ENCODE peak calls at places on chromosomes 5 and 9, in ten cellular contexts. K, W, Y, G, M, V, Z, J, B and N are unnamed samples.

GRCh38 chr5:142432961-142433360 is 108.1 kb upstream of the SPRY4 start:
- DNase-seq in B (peak), K (no peak), M (peak), G (no peak), W (peak), J (no peak), Y (no peak), V (no peak), Z (no peak), N (peak)

GRCh38 chr5:117077142-117077541 is 502.5 kb upstream of the SEMA6A start:
- DNase-seq in G (no peak), K (no peak), Y (no peak), B (no peak), V (no peak), M (no peak), W (no peak), Z (no peak), J (no peak), N (no peak)

GRCh38 chr9:37582548-37583157 is 6.5 kb upstream of the FBXO10 start:
- DNase-seq in W (peak), J (no peak), M (no peak), Y (no peak), V (peak), G (no peak), Z (peak), B (no peak), K (no peak), N (no peak)

GRCh38 chr5:179766021-179766725 is 27.6 kb upstream of the LTC4S start:
- DNase-seq in Y (no peak), B (no peak), W (no peak), G (no peak), Z (no peak), V (peak), M (no peak), K (peak), J (no peak), N (no peak)

GRCh38 chr9:95311956-95312355 is 5.6 kb downstream of the FANCC start:
- DNase-seq in M (no peak), V (no peak), K (no peak), B (no peak), Y (no peak), G (no peak), J (no peak), Z (no peak), W (no peak), N (no peak)

GRCh38 chr9:106893088-106893487 is 30.1 kb downstream of the ZNF462 start:
- DNase-seq in Y (no peak), J (no peak), K (no peak), Z (no peak), B (no peak), M (no peak), W (no peak), G (no peak), V (peak), N (no peak)

GRCh38 chr9:130698514-130698913 is 4.9 kb downstream of the EXOSC2 start:
- DNase-seq in M (no peak), V (peak), K (no peak), G (no peak), B (no peak), J (no peak), W (no peak), Z (no peak), Y (no peak), N (no peak)

GRCh38 chr9:130078547-130078946 is 24.8 kb downstream of the GPR107 start:
- DNase-seq in J (no peak), V (no peak), Z (no peak), Y (no peak), G (no peak), B (no peak), K (no peak), M (no peak), W (no peak), N (no peak)

GRCh38 chr5:171623551-171624097 is 162.0 kb upstream of the SMIM23 start:
- DNase-seq in M (no peak), Y (no peak), W (no peak), Z (no peak), G (no peak), V (no peak), B (no peak), J (no peak), K (no peak), N (no peak)

GRCh38 chr9:70404261-70404660 is 10.2 kb downstream of the KLF9 start:
- DNase-seq in Y (no peak), J (no peak), Z (no peak), W (no peak), B (no peak), G (no peak), V (no peak), M (no peak), K (no peak), N (no peak)

GRCh38 chr5:89179761-89180160 is 296.8 kb upstream of the MEF2C start:
- DNase-seq in J (no peak), G (no peak), Z (no peak), B (no peak), K (no peak), V (no peak), Y (no peak), W (no peak), M (no peak), N (no peak)

GRCh38 chr5:37184748-37185364 is 64.3 kb downstream of the CPLANE1 start:
- DNase-seq in M (no peak), Y (no peak), V (no peak), K (no peak), Z (no peak), W (no peak), B (no peak), J (no peak), G (no peak), N (no peak)

GRCh38 chr5:34625246-34625645 is 30.9 kb upstream of the RAI14 start:
- DNase-seq in W (no peak), Y (no peak), G (no peak), Z (no peak), B (no peak), V (peak), K (no peak), J (no peak), M (no peak), N (no peak)

GRCh38 chr9:118962426-118962825 is 406.8 kb downstream of the BRINP1 start:
- DNase-seq in W (no peak), Y (no peak), K (no peak), V (peak), J (no peak), G (no peak), M (no peak), B (no peak), Z (no peak), N (no peak)

GRCh38 chr5:77630246-77631165 is 8.0 kb downstream of the OTP start:
- DNase-seq in M (peak), G (no peak), K (peak), B (peak), V (peak), W (peak), J (peak), Y (no peak), Z (no peak), N (peak)

GRCh38 chr5:177458912-177459350 is 12.3 kb downstream of the PRR7 start:
- DNase-seq in K (peak), Z (peak), W (no peak), V (peak), J (peak), Y (no peak), M (no peak), B (no peak), G (no peak), N (no peak)

GRCh38 chr5:109691248-109691574 is 1.5 kb downstream of the MAN2A1 start:
- DNase-seq in W (no peak), M (no peak), G (no peak), Y (no peak), B (peak), K (no peak), V (no peak), Z (no peak), J (no peak), N (no peak)

GRCh38 chr5:76082790-76083554 is at the start of gene SV2C:
- DNase-seq in V (peak), Z (no peak), W (peak), J (peak), Y (no peak), M (peak), B (peak), G (no peak), K (peak), N (peak)

GRCh38 chr9:93905473-93906133 is 49.6 kb downstream of the BARX1 start:
- DNase-seq in B (no peak), M (no peak), Z (no peak), K (no peak), J (peak), V (no peak), G (no peak), Y (no peak), W (no peak), N (peak)

GRCh38 chr5:147887026-147887627 is 8.6 kb downstream of the SCGB3A2 start:
- DNase-seq in B (no peak), K (no peak), M (no peak), W (peak), G (no peak), Z (peak), V (peak), Y (no peak), J (no peak), N (no peak)

GRCh38 chr5:139394123-139394653 is 716 bp downstream of the PROB1 start:
- DNase-seq in J (peak), Z (no peak), W (peak), K (peak), Y (peak), G (peak), M (peak), V (peak), B (no peak), N (no peak)

GRCh38 chr5:72633649-72634048 is 126.4 kb upstream of the ZNF366 start:
- DNase-seq in J (no peak), Z (no peak), V (peak), B (no peak), W (no peak), M (no peak), Y (no peak), G (no peak), K (no peak), N (no peak)

GRCh38 chr5:114716955-114717354 is 355.1 kb downstream of the KCNN2 start:
- DNase-seq in G (no peak), J (no peak), V (no peak), W (no peak), B (no peak), M (no peak), Y (no peak), K (no peak), Z (no peak), N (no peak)

GRCh38 chr9:87525546-87526303 is 28.1 kb downstream of the DAPK1 start:
- DNase-seq in G (peak), V (no peak), Y (no peak), M (no peak), Z (no peak), W (no peak), K (no peak), J (no peak), B (no peak), N (no peak)